ENCODE peak calls at places on chromosomes 6 and 20, in eight cellular contexts. One of them, this sample, is unnamed.

GRCh38 chr20:49823152-49823847 is 10.7 kb downstream of the SLC9A8 start:
- DNase-seq in SIG-M5: no peak
- DNase-seq in stimulated activated CD8-positive, alpha-beta memory T cell treated with anti-CD3 and anti-CD28 coated beads, Interleukin-4, amount 100 ng/mL, for 4 hours: no peak
- DNase-seq in anterior cingulate cortex: no peak
- DNase-seq in HEK293T: no peak
- DNase-seq in Panc1: no peak
- DNase-seq in CD8-positive, alpha-beta memory T cell: no peak
- DNase-seq in mesenchymal stem cell: no peak
- DNase-seq in this sample: no peak

GRCh38 chr6:164109770-164110140 is 695.2 kb downstream of the QKI start:
- DNase-seq in SIG-M5: no peak
- DNase-seq in stimulated activated CD8-positive, alpha-beta memory T cell treated with anti-CD3 and anti-CD28 coated beads, Interleukin-4, amount 100 ng/mL, for 4 hours: no peak
- DNase-seq in anterior cingulate cortex: no peak
- DNase-seq in HEK293T: peak
- DNase-seq in Panc1: no peak
- DNase-seq in CD8-positive, alpha-beta memory T cell: no peak
- DNase-seq in mesenchymal stem cell: peak
- DNase-seq in this sample: no peak

GRCh38 chr6:167682546-167683027 is 144.1 kb upstream of the AFDN start:
- DNase-seq in SIG-M5: no peak
- DNase-seq in stimulated activated CD8-positive, alpha-beta memory T cell treated with anti-CD3 and anti-CD28 coated beads, Interleukin-4, amount 100 ng/mL, for 4 hours: no peak
- DNase-seq in anterior cingulate cortex: no peak
- DNase-seq in HEK293T: no peak
- DNase-seq in Panc1: no peak
- DNase-seq in CD8-positive, alpha-beta memory T cell: no peak
- DNase-seq in mesenchymal stem cell: no peak
- DNase-seq in this sample: no peak

GRCh38 chr6:17361013-17361412 is 32.4 kb upstream of the CAP2 start:
- DNase-seq in SIG-M5: no peak
- DNase-seq in stimulated activated CD8-positive, alpha-beta memory T cell treated with anti-CD3 and anti-CD28 coated beads, Interleukin-4, amount 100 ng/mL, for 4 hours: no peak
- DNase-seq in anterior cingulate cortex: no peak
- DNase-seq in HEK293T: no peak
- DNase-seq in Panc1: no peak
- DNase-seq in CD8-positive, alpha-beta memory T cell: no peak
- DNase-seq in mesenchymal stem cell: no peak
- DNase-seq in this sample: peak

GRCh38 chr20:828987-829386 is 4.5 kb upstream of the FAM110A start:
- DNase-seq in SIG-M5: no peak
- DNase-seq in stimulated activated CD8-positive, alpha-beta memory T cell treated with anti-CD3 and anti-CD28 coated beads, Interleukin-4, amount 100 ng/mL, for 4 hours: no peak
- DNase-seq in anterior cingulate cortex: no peak
- DNase-seq in HEK293T: no peak
- DNase-seq in Panc1: no peak
- DNase-seq in CD8-positive, alpha-beta memory T cell: no peak
- DNase-seq in mesenchymal stem cell: no peak
- DNase-seq in this sample: no peak

GRCh38 chr6:108463789-108464188 is 96.9 kb upstream of the FOXO3 start:
- DNase-seq in SIG-M5: no peak
- DNase-seq in stimulated activated CD8-positive, alpha-beta memory T cell treated with anti-CD3 and anti-CD28 coated beads, Interleukin-4, amount 100 ng/mL, for 4 hours: no peak
- DNase-seq in anterior cingulate cortex: no peak
- DNase-seq in HEK293T: no peak
- DNase-seq in Panc1: no peak
- DNase-seq in CD8-positive, alpha-beta memory T cell: no peak
- DNase-seq in mesenchymal stem cell: no peak
- DNase-seq in this sample: no peak

GRCh38 chr20:58697867-58698703 is 5.5 kb downstream of the NPEPL1 start:
- DNase-seq in SIG-M5: no peak
- DNase-seq in stimulated activated CD8-positive, alpha-beta memory T cell treated with anti-CD3 and anti-CD28 coated beads, Interleukin-4, amount 100 ng/mL, for 4 hours: no peak
- DNase-seq in anterior cingulate cortex: no peak
- DNase-seq in HEK293T: no peak
- DNase-seq in Panc1: no peak
- DNase-seq in CD8-positive, alpha-beta memory T cell: no peak
- DNase-seq in mesenchymal stem cell: no peak
- DNase-seq in this sample: no peak

GRCh38 chr20:4153251-4153650 is 137.9 kb upstream of the RNF24 start:
- DNase-seq in SIG-M5: no peak
- DNase-seq in stimulated activated CD8-positive, alpha-beta memory T cell treated with anti-CD3 and anti-CD28 coated beads, Interleukin-4, amount 100 ng/mL, for 4 hours: no peak
- DNase-seq in anterior cingulate cortex: no peak
- DNase-seq in HEK293T: no peak
- DNase-seq in Panc1: no peak
- DNase-seq in CD8-positive, alpha-beta memory T cell: no peak
- DNase-seq in mesenchymal stem cell: no peak
- DNase-seq in this sample: no peak

GRCh38 chr6:2020909-2021308 is 224.5 kb downstream of the GMDS start:
- DNase-seq in SIG-M5: no peak
- DNase-seq in stimulated activated CD8-positive, alpha-beta memory T cell treated with anti-CD3 and anti-CD28 coated beads, Interleukin-4, amount 100 ng/mL, for 4 hours: no peak
- DNase-seq in anterior cingulate cortex: no peak
- DNase-seq in HEK293T: no peak
- DNase-seq in Panc1: no peak
- DNase-seq in CD8-positive, alpha-beta memory T cell: no peak
- DNase-seq in mesenchymal stem cell: no peak
- DNase-seq in this sample: peak

GRCh38 chr6:72683797-72684196 is 61.9 kb downstream of the KCNQ5 start:
- DNase-seq in SIG-M5: no peak
- DNase-seq in stimulated activated CD8-positive, alpha-beta memory T cell treated with anti-CD3 and anti-CD28 coated beads, Interleukin-4, amount 100 ng/mL, for 4 hours: no peak
- DNase-seq in anterior cingulate cortex: no peak
- DNase-seq in HEK293T: no peak
- DNase-seq in Panc1: no peak
- DNase-seq in CD8-positive, alpha-beta memory T cell: no peak
- DNase-seq in mesenchymal stem cell: no peak
- DNase-seq in this sample: no peak

GRCh38 chr6:47009583-47009982 is 32.5 kb downstream of the ADGRF1 start:
- DNase-seq in SIG-M5: no peak
- DNase-seq in stimulated activated CD8-positive, alpha-beta memory T cell treated with anti-CD3 and anti-CD28 coated beads, Interleukin-4, amount 100 ng/mL, for 4 hours: no peak
- DNase-seq in anterior cingulate cortex: no peak
- DNase-seq in HEK293T: no peak
- DNase-seq in Panc1: no peak
- DNase-seq in CD8-positive, alpha-beta memory T cell: no peak
- DNase-seq in mesenchymal stem cell: no peak
- DNase-seq in this sample: no peak

GRCh38 chr6:116511424-116512131 is at the start of gene CALHM5:
- DNase-seq in SIG-M5: no peak
- DNase-seq in stimulated activated CD8-positive, alpha-beta memory T cell treated with anti-CD3 and anti-CD28 coated beads, Interleukin-4, amount 100 ng/mL, for 4 hours: no peak
- DNase-seq in anterior cingulate cortex: no peak
- DNase-seq in HEK293T: peak
- DNase-seq in Panc1: peak
- DNase-seq in CD8-positive, alpha-beta memory T cell: no peak
- DNase-seq in mesenchymal stem cell: peak
- DNase-seq in this sample: peak

GRCh38 chr20:18133962-18134361 is 3.7 kb upstream of the KAT14 start:
- DNase-seq in SIG-M5: no peak
- DNase-seq in stimulated activated CD8-positive, alpha-beta memory T cell treated with anti-CD3 and anti-CD28 coated beads, Interleukin-4, amount 100 ng/mL, for 4 hours: no peak
- DNase-seq in anterior cingulate cortex: no peak
- DNase-seq in HEK293T: no peak
- DNase-seq in Panc1: no peak
- DNase-seq in CD8-positive, alpha-beta memory T cell: no peak
- DNase-seq in mesenchymal stem cell: no peak
- DNase-seq in this sample: no peak

GRCh38 chr20:7232796-7233195 is 465.3 kb downstream of the BMP2 start:
- DNase-seq in SIG-M5: no peak
- DNase-seq in stimulated activated CD8-positive, alpha-beta memory T cell treated with anti-CD3 and anti-CD28 coated beads, Interleukin-4, amount 100 ng/mL, for 4 hours: no peak
- DNase-seq in anterior cingulate cortex: no peak
- DNase-seq in HEK293T: no peak
- DNase-seq in Panc1: no peak
- DNase-seq in CD8-positive, alpha-beta memory T cell: no peak
- DNase-seq in mesenchymal stem cell: no peak
- DNase-seq in this sample: no peak

GRCh38 chr6:158939255-158940170 is 60.5 kb downstream of the RSPH3 start:
- DNase-seq in SIG-M5: no peak
- DNase-seq in stimulated activated CD8-positive, alpha-beta memory T cell treated with anti-CD3 and anti-CD28 coated beads, Interleukin-4, amount 100 ng/mL, for 4 hours: no peak
- DNase-seq in anterior cingulate cortex: no peak
- DNase-seq in HEK293T: no peak
- DNase-seq in Panc1: no peak
- DNase-seq in CD8-positive, alpha-beta memory T cell: no peak
- DNase-seq in mesenchymal stem cell: no peak
- DNase-seq in this sample: no peak

GRCh38 chr6:90286884-90287488 is 9.7 kb downstream of the BACH2 start:
- DNase-seq in SIG-M5: no peak
- DNase-seq in stimulated activated CD8-positive, alpha-beta memory T cell treated with anti-CD3 and anti-CD28 coated beads, Interleukin-4, amount 100 ng/mL, for 4 hours: peak
- DNase-seq in anterior cingulate cortex: no peak
- DNase-seq in HEK293T: peak
- DNase-seq in Panc1: no peak
- DNase-seq in CD8-positive, alpha-beta memory T cell: no peak
- DNase-seq in mesenchymal stem cell: peak
- DNase-seq in this sample: no peak

GRCh38 chr20:50356962-50357782 is 153.0 kb upstream of the PTPN1 start:
- DNase-seq in SIG-M5: no peak
- DNase-seq in stimulated activated CD8-positive, alpha-beta memory T cell treated with anti-CD3 and anti-CD28 coated beads, Interleukin-4, amount 100 ng/mL, for 4 hours: no peak
- DNase-seq in anterior cingulate cortex: no peak
- DNase-seq in HEK293T: no peak
- DNase-seq in Panc1: no peak
- DNase-seq in CD8-positive, alpha-beta memory T cell: no peak
- DNase-seq in mesenchymal stem cell: no peak
- DNase-seq in this sample: no peak

GRCh38 chr20:32356935-32357868 is 929 bp upstream of the ASXL1 start:
- DNase-seq in SIG-M5: no peak
- DNase-seq in stimulated activated CD8-positive, alpha-beta memory T cell treated with anti-CD3 and anti-CD28 coated beads, Interleukin-4, amount 100 ng/mL, for 4 hours: no peak
- DNase-seq in anterior cingulate cortex: no peak
- DNase-seq in HEK293T: no peak
- DNase-seq in Panc1: peak
- DNase-seq in CD8-positive, alpha-beta memory T cell: no peak
- DNase-seq in mesenchymal stem cell: no peak
- DNase-seq in this sample: no peak

GRCh38 chr6:25449774-25450173 is 170.6 kb downstream of the CARMIL1 start:
- DNase-seq in SIG-M5: no peak
- DNase-seq in stimulated activated CD8-positive, alpha-beta memory T cell treated with anti-CD3 and anti-CD28 coated beads, Interleukin-4, amount 100 ng/mL, for 4 hours: no peak
- DNase-seq in anterior cingulate cortex: no peak
- DNase-seq in HEK293T: peak
- DNase-seq in Panc1: no peak
- DNase-seq in CD8-positive, alpha-beta memory T cell: no peak
- DNase-seq in mesenchymal stem cell: no peak
- DNase-seq in this sample: no peak

GRCh38 chr6:106973018-106973840 is 1.3 kb downstream of the CD24 start:
- DNase-seq in SIG-M5: no peak
- DNase-seq in stimulated activated CD8-positive, alpha-beta memory T cell treated with anti-CD3 and anti-CD28 coated beads, Interleukin-4, amount 100 ng/mL, for 4 hours: no peak
- DNase-seq in anterior cingulate cortex: no peak
- DNase-seq in HEK293T: no peak
- DNase-seq in Panc1: no peak
- DNase-seq in CD8-positive, alpha-beta memory T cell: no peak
- DNase-seq in mesenchymal stem cell: no peak
- DNase-seq in this sample: no peak

GRCh38 chr6:74606488-74607135 is 599.2 kb downstream of the COL12A1 start:
- DNase-seq in SIG-M5: no peak
- DNase-seq in stimulated activated CD8-positive, alpha-beta memory T cell treated with anti-CD3 and anti-CD28 coated beads, Interleukin-4, amount 100 ng/mL, for 4 hours: no peak
- DNase-seq in anterior cingulate cortex: no peak
- DNase-seq in HEK293T: no peak
- DNase-seq in Panc1: no peak
- DNase-seq in CD8-positive, alpha-beta memory T cell: no peak
- DNase-seq in mesenchymal stem cell: peak
- DNase-seq in this sample: peak

GRCh38 chr20:17683218-17684076 is 1.4 kb upstream of the RRBP1 start:
- DNase-seq in SIG-M5: no peak
- DNase-seq in stimulated activated CD8-positive, alpha-beta memory T cell treated with anti-CD3 and anti-CD28 coated beads, Interleukin-4, amount 100 ng/mL, for 4 hours: no peak
- DNase-seq in anterior cingulate cortex: no peak
- DNase-seq in HEK293T: no peak
- DNase-seq in Panc1: no peak
- DNase-seq in CD8-positive, alpha-beta memory T cell: no peak
- DNase-seq in mesenchymal stem cell: no peak
- DNase-seq in this sample: no peak

GRCh38 chr20:10090588-10091166 is 55.9 kb downstream of the ANKEF1 start:
- DNase-seq in SIG-M5: no peak
- DNase-seq in stimulated activated CD8-positive, alpha-beta memory T cell treated with anti-CD3 and anti-CD28 coated beads, Interleukin-4, amount 100 ng/mL, for 4 hours: no peak
- DNase-seq in anterior cingulate cortex: no peak
- DNase-seq in HEK293T: peak
- DNase-seq in Panc1: peak
- DNase-seq in CD8-positive, alpha-beta memory T cell: no peak
- DNase-seq in mesenchymal stem cell: peak
- DNase-seq in this sample: peak

GRCh38 chr6:167962717-167963116 is 34.8 kb upstream of the KIF25 start:
- DNase-seq in SIG-M5: no peak
- DNase-seq in stimulated activated CD8-positive, alpha-beta memory T cell treated with anti-CD3 and anti-CD28 coated beads, Interleukin-4, amount 100 ng/mL, for 4 hours: no peak
- DNase-seq in anterior cingulate cortex: no peak
- DNase-seq in HEK293T: no peak
- DNase-seq in Panc1: no peak
- DNase-seq in CD8-positive, alpha-beta memory T cell: no peak
- DNase-seq in mesenchymal stem cell: no peak
- DNase-seq in this sample: no peak

This sample was measured in stromal cell of bone marrow.